ENCODE peak calls at places on chromosomes 12 and 14, in six cellular contexts. I is mesendoderm, A is neuronal stem cell, R is IMR-90, X is mesenchymal stem cell, H is trophoblast cell. E is an unnamed sample. For H3K79me1, the result is how much of the 10 kb centered on the place peaks cover.

GRCh38 chr12:67433393-67434175 is 164.4 kb downstream of the CAND1 start:
- DNase-seq in I (no peak), A (no peak), R (peak), X (peak), H (peak), E (no peak)

GRCh38 chr12:132190012-132190755 is 45.9 kb downstream of the NOC4L start:
- DNase-seq in I (no peak), A (no peak), R (no peak), X (no peak), H (no peak), E (peak)

GRCh38 chr14:59630281-59630963 is 53.8 kb upstream of the CCDC175 start:
- DNase-seq in I (peak), A (peak), R (no peak), X (peak), H (peak), E (peak)

GRCh38 chr12:23950011-23950774 is 723 bp upstream of the SOX5 start:
- DNase-seq in I (peak), A (peak), R (peak), X (peak), H (no peak), E (no peak)

GRCh38 chr14:73238262-73238852 is 1.1 kb downstream of the PAPLN start:
- DNase-seq in I (peak), A (no peak), R (peak), X (peak), H (no peak), E (no peak)

GRCh38 chr12:59717436-59717835 is 121.6 kb downstream of the SLC16A7 start:
- DNase-seq in I (no peak), A (no peak), R (no peak), X (no peak), H (no peak), E (no peak)

GRCh38 chr14:32087173-32087861 is 10.2 kb downstream of the ARHGAP5 start:
- DNase-seq in I (peak), A (peak), R (peak), X (peak), H (peak), E (no peak)

GRCh38 chr14:93965287-93965821 is 11.0 kb downstream of the ASB2 start:
- DNase-seq in I (no peak), A (no peak), R (peak), X (peak), H (peak), E (no peak)

GRCh38 chr14:63435838-63436237 is 107.3 kb downstream of the PPP2R5E start:
- DNase-seq in I (no peak), A (no peak), R (peak), X (peak), H (no peak), E (no peak)

GRCh38 chr12:116087962-116088361 is 189.5 kb downstream of the MED13L start:
- DNase-seq in I (no peak), A (no peak), R (no peak), X (no peak), H (no peak), E (no peak)

GRCh38 chr12:97573901-97574300 is 111.3 kb downstream of the RMST start:
- DNase-seq in I (no peak), A (no peak), R (no peak), X (no peak), H (no peak), E (no peak)

GRCh38 chr12:26740991-26741390 is 92.0 kb downstream of the ITPR2 start:
- DNase-seq in I (no peak), A (no peak), R (no peak), X (no peak), H (no peak), E (no peak)

GRCh38 chr12:119375619-119376018 is 41.1 kb downstream of the CCDC60 start:
- DNase-seq in I (no peak), A (no peak), R (no peak), X (no peak), H (no peak), E (no peak)

GRCh38 chr12:103858953-103859601 is 18.0 kb upstream of the NT5DC3 start:
- DNase-seq in I (peak), A (no peak), R (peak), X (peak), H (peak), E (no peak)

GRCh38 chr12:122368361-122369073 is 54.0 kb downstream of the CLIP1 start:
- DNase-seq in I (peak), A (no peak), R (peak), X (peak), H (peak), E (no peak)

GRCh38 chr12:89920866-89921265 is 212.2 kb upstream of the ATP2B1 start:
- DNase-seq in I (no peak), A (no peak), R (peak), X (no peak), H (no peak), E (no peak)

GRCh38 chr12:108048686-108049085 is 80.4 kb upstream of the WSCD2 start:
- DNase-seq in I (no peak), A (no peak), R (no peak), X (no peak), H (no peak), E (no peak)
- H3K79me1 ChIP-seq in I (under half), A (under half), R (under half), X (under half), H (under half), E (under half)

DNA sequence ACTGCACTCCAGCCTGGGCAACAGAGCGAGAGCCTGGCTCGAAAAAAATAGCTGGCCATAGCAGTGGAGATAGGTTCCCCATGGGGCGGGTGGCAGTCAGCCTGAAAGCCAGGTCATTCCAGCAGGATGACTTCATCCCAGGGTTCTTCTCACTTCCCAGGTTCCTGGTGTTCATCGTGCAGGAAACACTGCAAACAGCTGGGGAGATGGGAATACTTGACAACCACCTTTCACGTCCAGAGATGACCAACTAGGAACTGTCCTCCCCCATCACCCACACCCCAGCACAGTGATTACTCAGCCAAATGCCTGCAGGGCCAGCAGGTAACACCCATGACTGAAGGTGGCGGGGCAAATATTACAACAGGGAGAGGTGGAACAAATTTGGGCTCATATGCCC is 1.7 kb downstream of the VSIG10 start:
- DNase-seq in I (peak), A (no peak), R (peak), X (peak), H (peak), E (no peak)
- H3K4me3 ChIP-seq in I (no peak), A (no peak), R (no peak), X (no peak), H (no peak), E (peak)

DNA sequence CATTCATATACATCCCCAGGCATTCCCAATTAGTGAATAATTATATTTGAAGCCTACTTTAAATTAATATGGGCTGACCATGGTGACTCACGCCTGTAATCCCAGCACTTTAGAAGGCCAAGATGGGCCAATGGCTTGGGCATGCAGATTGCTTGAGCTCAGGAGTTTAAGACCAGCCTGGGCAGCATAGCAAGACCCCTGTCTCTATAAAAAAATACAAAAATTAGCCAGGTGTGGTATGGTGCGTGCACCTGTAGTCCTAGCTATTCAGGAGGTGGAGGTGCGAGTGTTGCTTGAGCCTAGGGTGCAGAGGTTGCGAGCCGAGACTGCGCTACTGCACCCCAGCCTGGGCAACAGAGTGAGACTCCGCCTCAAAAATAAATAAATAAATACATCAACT is 7.6 kb upstream of the ARID2 start:
- DNase-seq in I (no peak), A (no peak), R (no peak), X (no peak), H (no peak), E (no peak)
- H3K79me1 ChIP-seq in I (under half), A (under half), R (under half), X (under half), H (under half), E (under half)

GRCh38 chr12:53208877-53209463 is 1.9 kb upstream of the ITGB7 start:
- DNase-seq in I (no peak), A (no peak), R (no peak), X (no peak), H (no peak), E (no peak)
- H3K4me3 ChIP-seq in I (no peak), A (no peak), R (no peak), X (no peak), H (no peak), E (no peak)

DNA sequence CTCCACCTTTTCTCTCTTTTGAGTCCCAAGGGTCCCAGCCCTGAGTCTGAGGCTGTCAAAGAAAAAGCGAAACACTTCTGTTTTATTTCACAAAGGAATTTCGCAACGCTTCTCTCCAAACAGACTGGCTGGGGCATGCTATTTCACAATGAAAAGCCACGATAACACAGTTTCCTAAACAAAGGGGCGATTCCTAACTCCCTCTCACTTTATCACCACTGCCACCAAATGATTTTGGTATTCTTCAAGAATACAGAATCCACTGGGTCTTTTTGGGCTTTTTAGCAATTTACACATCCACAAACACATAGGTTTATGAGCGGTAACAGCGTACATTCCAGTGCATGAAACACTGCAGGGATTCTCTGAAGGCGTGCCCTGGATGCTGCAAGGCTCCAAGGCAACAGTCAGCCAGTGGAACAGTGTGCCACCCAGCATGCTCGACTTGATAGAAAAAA is 161.2 kb downstream of the DAD1 start:
- DNase-seq in I (peak), A (no peak), R (peak), X (peak), H (peak), E (no peak)
- H3K79me1 ChIP-seq in I (under half), A (under half), R (under half), X (under half), H (under half), E (under half)

DNA sequence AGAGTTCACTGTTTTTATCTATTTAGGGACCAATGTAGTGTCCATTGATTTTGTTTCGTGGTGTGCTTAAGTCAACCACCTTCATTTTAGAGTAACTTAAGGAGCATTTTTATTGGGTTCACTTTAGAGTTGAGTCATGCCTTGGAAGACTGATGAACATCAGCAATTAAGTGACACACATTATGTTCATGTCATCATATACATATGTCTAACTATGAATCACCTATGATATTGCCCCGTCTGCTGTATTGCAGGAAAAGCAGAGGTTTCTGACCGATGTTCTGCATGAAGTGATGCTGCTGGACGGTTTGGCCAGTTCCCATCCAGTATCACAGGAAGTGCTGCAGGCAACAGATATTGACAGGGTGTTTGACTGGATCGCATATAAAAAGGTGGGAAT is 227.1 kb downstream of the TRHDE start:
- DNase-seq in I (no peak), A (no peak), R (peak), X (no peak), H (no peak), E (no peak)
- H3K4me3 ChIP-seq in I (no peak), A (no peak), R (no peak), X (no peak), H (no peak), E (no peak)

DNA sequence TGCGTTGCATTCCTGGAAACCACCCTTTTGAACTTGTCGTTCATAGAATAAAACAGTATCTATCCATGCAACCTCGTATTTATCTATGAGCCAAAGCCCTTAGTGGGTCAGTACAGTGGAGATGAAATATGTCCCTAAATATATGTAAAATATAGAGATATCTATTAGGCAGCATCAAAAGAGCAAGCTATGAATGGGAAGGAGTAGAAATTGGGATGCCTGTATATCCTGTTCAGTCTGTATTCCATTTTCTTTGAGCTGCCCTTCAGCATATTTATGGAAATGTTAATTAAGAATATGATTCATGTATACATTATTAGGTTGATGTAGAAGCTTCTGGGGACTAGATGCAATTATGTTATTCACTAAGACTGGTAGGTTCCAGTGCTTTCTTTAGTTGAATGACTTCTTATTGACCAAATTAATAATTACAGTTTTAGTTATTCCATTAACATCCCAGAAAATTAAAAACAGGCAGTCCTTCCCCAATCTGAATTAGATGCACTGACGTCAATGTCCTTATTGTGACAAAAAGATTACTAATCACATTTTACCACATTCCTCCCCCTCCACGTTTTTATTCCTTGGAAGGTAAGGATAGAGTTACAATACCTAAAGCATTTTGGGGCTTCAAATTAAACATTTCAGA is 11.9 kb upstream of the FRMD6 start:
- DNase-seq in I (no peak), A (no peak), R (no peak), X (no peak), H (no peak), E (no peak)
- H3K79me1 ChIP-seq in I (under half), A (under half), R (under half), X (under half), H (under half), E (under half)

GRCh38 chr12:80713419-80713818 is 3.3 kb upstream of the MYF5 start:
- DNase-seq in I (no peak), A (no peak), R (no peak), X (no peak), H (no peak), E (no peak)

GRCh38 chr12:80712866-80713265 is 3.8 kb upstream of the MYF5 start:
- DNase-seq in I (no peak), A (no peak), R (no peak), X (no peak), H (no peak), E (no peak)

GRCh38 chr12:80714055-80714454 is 2.7 kb upstream of the MYF5 start:
- DNase-seq in I (peak), A (no peak), R (peak), X (peak), H (no peak), E (no peak)

GRCh38 chr12:80715850-80716249 is 862 bp upstream of the MYF5 start:
- DNase-seq in I (no peak), A (no peak), R (no peak), X (no peak), H (no peak), E (no peak)

GRCh38 chr12:80714846-80715245 is 1.9 kb upstream of the MYF5 start:
- DNase-seq in I (peak), A (no peak), R (no peak), X (no peak), H (no peak), E (no peak)
- H3K4me3 ChIP-seq in I (no peak), A (no peak), R (no peak), X (no peak), H (no peak), E (peak)

GRCh38 chr14:84482256-84483071 is 1047.5 kb upstream of the FLRT2 start:
- DNase-seq in I (no peak), A (peak), R (peak), X (peak), H (no peak), E (no peak)

GRCh38 chr14:84490081-84490480 is 1039.9 kb upstream of the FLRT2 start:
- DNase-seq in I (no peak), A (no peak), R (no peak), X (no peak), H (no peak), E (no peak)

GRCh38 chr14:84483072-84483410 is 1046.9 kb upstream of the FLRT2 start:
- DNase-seq in I (no peak), A (peak), R (no peak), X (no peak), H (no peak), E (no peak)

DNA sequence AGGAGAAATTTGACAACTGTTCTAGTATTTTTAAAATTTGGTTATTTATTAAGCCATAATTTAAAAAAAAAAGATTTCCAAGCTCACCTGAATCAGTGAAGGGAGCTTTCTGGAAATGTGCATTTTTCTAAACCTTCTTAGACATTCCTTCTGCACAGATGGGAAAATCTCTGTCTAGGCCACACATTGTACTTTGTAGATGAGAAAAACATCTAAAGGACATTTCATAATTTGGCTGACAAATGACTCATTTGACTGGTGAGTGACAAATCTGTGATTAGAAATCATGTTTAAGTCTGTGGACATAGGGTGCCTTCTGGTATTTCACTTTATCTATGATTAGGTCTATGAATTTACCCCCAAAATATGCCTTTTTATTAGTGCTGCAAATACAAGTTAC is 1044.9 kb upstream of the FLRT2 start:
- DNase-seq in I (no peak), A (no peak), R (no peak), X (no peak), H (no peak), E (no peak)
- H3K79me1 ChIP-seq in I (under half), A (under half), R (under half), X (under half), H (under half), E (under half)

GRCh38 chr12:68537571-68537970 is 73.1 kb upstream of the RAP1B start:
- DNase-seq in I (no peak), A (no peak), R (no peak), X (no peak), H (no peak), E (no peak)

GRCh38 chr12:68539615-68539952 is 71.1 kb upstream of the RAP1B start:
- DNase-seq in I (no peak), A (no peak), R (no peak), X (no peak), H (no peak), E (no peak)

GRCh38 chr12:68536885-68537284 is 73.8 kb upstream of the RAP1B start:
- DNase-seq in I (no peak), A (no peak), R (no peak), X (no peak), H (no peak), E (no peak)

GRCh38 chr12:68534108-68534507 is 76.6 kb upstream of the RAP1B start:
- DNase-seq in I (no peak), A (no peak), R (no peak), X (no peak), H (no peak), E (no peak)

GRCh38 chr12:68538722-68539614 is 71.7 kb upstream of the RAP1B start:
- DNase-seq in I (peak), A (no peak), R (peak), X (peak), H (no peak), E (peak)
- H3K4me3 ChIP-seq in I (no peak), A (no peak), R (no peak), X (no peak), H (no peak), E (no peak)

E was measured in H1.